ENCODE peak calls at places on chromosome 4, in eight cellular contexts. W is GM12864, P is endothelial cell of umbilical vein, F is GM20000, Z is AG10803, H is SK-N-SH, R is GM12865, C is suprapubic skin. I is an unnamed sample.

GRCh38 chr4:187251896-187252295 is 528.2 kb upstream of the FAT1 start:
- DNase-seq in P (no peak), R (no peak), W (no peak), C (no peak), F (no peak), H (no peak), Z (peak; percentile 16), I (no peak)

GRCh38 chr4:26105372-26105771 is 191.4 kb downstream of the SMIM20 start:
- DNase-seq in R (no peak), C (no peak), H (no peak), P (no peak), Z (no peak), W (no peak), F (no peak), I (no peak)

GRCh38 chr4:6688879-6689505 is 4.7 kb upstream of the S100P start:
- DNase-seq in F (peak; percentile 83), C (no peak), W (no peak), Z (peak; percentile 86), P (peak; percentile 39), H (no peak), R (peak; percentile 69), I (peak; percentile 78)

GRCh38 chr4:82661153-82661552 is 99.4 kb upstream of the TMEM150C start:
- DNase-seq in Z (no peak), F (no peak), W (no peak), H (no peak), R (no peak), C (no peak), P (no peak), I (no peak)

GRCh38 chr4:54228064-54228527 is 997 bp upstream of the PDGFRA start:
- DNase-seq in P (no peak), C (peak; percentile 90), Z (peak; percentile 83), R (peak; percentile 54), W (no peak), H (peak; percentile 87), F (peak; percentile 73), I (peak; percentile 73)

GRCh38 chr4:47642985-47643745 is 158.1 kb downstream of the ATP10D start:
- DNase-seq in P (no peak), R (no peak), W (no peak), Z (peak; percentile 83), H (no peak), F (no peak), C (no peak), I (no peak)

GRCh38 chr4:48909697-48910096 is 3.1 kb upstream of the OCIAD2 start:
- DNase-seq in H (peak; percentile 17), Z (peak; percentile 93), F (no peak), C (no peak), R (no peak), P (peak; percentile 93), W (no peak), I (peak; percentile 71)

GRCh38 chr4:173001571-173001970 is 167.0 kb upstream of the GALNT7 start:
- DNase-seq in R (no peak), C (no peak), W (no peak), Z (peak; percentile 20), P (no peak), H (no peak), F (no peak), I (no peak)

GRCh38 chr4:40856836-40857362 is 107.1 kb downstream of the NSUN7 start:
- DNase-seq in W (no peak), H (peak; percentile 96), R (peak; percentile 75), P (peak; percentile 42), Z (no peak), C (no peak), F (peak; percentile 82), I (peak; percentile 75)

GRCh38 chr4:7841071-7841470 is 98.6 kb downstream of the AFAP1 start:
- DNase-seq in P (no peak), F (no peak), W (no peak), Z (no peak), R (no peak), C (no peak), H (no peak), I (no peak)

GRCh38 chr4:43709443-43709842 is 739.2 kb downstream of the KCTD8 start:
- DNase-seq in W (no peak), R (no peak), Z (no peak), P (no peak), C (no peak), F (no peak), H (no peak), I (no peak)

GRCh38 chr4:27524224-27524623 is 663.6 kb downstream of the STIM2 start:
- DNase-seq in Z (no peak), F (no peak), P (no peak), H (no peak), R (no peak), W (no peak), C (no peak), I (no peak)

GRCh38 chr4:26916195-26916594 is 55.6 kb downstream of the STIM2 start:
- DNase-seq in P (no peak), W (no peak), C (no peak), H (peak; percentile 34), F (no peak), Z (peak; percentile 23), R (no peak), I (no peak)

GRCh38 chr4:78722320-78722719 is 53.8 kb upstream of the BMP2K start:
- DNase-seq in Z (no peak), R (no peak), P (peak; percentile 20), W (no peak), C (no peak), H (no peak), F (no peak), I (no peak)

GRCh38 chr4:10117424-10118354 is 1.1 kb upstream of the WDR1 start:
- DNase-seq in R (peak; percentile 64), Z (peak; percentile 51), F (no peak), P (peak; percentile 58), H (no peak), C (no peak), W (peak; percentile 49), I (no peak)

GRCh38 chr4:187258651-187259401 is 535.2 kb upstream of the FAT1 start:
- DNase-seq in F (no peak), R (no peak), C (no peak), Z (no peak), W (no peak), P (no peak), H (no peak), I (no peak)

GRCh38 chr4:185881427-185881826 is 69.4 kb upstream of the SORBS2 start:
- DNase-seq in R (no peak), C (no peak), P (no peak), H (no peak), W (no peak), Z (peak; percentile 82), F (no peak), I (no peak)

DNA sequence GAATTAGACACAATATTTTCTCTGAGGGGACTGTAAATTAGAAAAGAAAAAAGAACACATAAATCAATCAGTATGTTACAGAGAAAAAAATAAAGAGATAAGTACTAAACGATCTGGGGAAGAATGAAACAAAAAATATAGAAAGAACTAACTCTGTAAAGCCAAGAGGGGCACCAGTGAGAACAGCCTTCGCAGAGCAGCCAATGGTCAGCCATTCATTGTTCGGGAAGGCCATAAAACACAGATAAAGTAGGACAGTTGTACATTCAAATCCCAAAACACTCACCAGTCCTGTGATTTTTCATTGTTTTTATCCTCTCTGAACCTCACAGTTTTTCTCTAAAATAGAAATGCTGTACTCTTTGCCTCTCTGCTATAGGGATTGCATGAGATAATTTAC is 127.9 kb downstream of the NEK1 start:
- DNase-seq in H (peak; percentile 9), P (no peak), W (no peak), R (no peak), C (no peak), Z (peak; percentile 12), F (no peak), I (no peak)
- TF ChIP-seq CTCF in H (peak; percentile 30), P (no peak), W (no peak), R (no peak), C (no peak), Z (peak; percentile 9), F (no peak), I (no peak)

GRCh38 chr4:22999419-22999818 is 306.7 kb downstream of the GBA3 start:
- DNase-seq in C (no peak), R (no peak), F (no peak), Z (peak; percentile 40), W (no peak), P (no peak), H (no peak), I (no peak)
- TF ChIP-seq CTCF in C (no peak), R (no peak), F (no peak), Z (peak; percentile 35), W (no peak), P (no peak), H (peak; percentile 12), I (no peak)

DNA sequence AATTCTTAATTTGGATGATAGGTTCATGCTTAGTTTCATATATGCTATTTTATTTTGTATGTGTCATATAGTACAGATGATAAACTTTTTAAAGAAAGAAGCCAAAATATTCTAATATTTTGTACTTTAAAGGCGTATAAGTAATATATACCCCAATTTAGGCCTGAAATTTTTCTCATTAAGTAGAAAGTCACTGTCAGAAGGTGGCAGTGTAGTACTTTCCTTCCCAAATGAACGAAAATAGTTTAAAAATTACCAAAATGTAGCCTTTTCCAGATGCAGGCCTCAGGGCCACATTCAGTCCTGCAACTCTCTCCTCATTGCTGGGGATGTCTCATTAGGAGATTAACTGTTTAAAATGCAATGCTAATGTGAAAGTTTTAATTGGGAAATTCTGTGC is 1263.6 kb downstream of the C4orf33 start:
- DNase-seq in H (peak; percentile 16), F (no peak), Z (peak; percentile 4), C (no peak), R (no peak), W (no peak), P (peak; percentile 48), I (no peak)
- TF ChIP-seq CTCF in H (peak; percentile 75), F (no peak), Z (peak; percentile 42), C (no peak), R (no peak), W (no peak), P (peak; percentile 26), I (no peak)

GRCh38 chr4:3137908-3138307 is 63.4 kb downstream of the HTT start:
- DNase-seq in W (no peak), P (no peak), R (no peak), Z (no peak), H (no peak), F (no peak), C (no peak), I (no peak)

GRCh38 chr4:3130826-3131225 is 56.3 kb downstream of the HTT start:
- DNase-seq in Z (no peak), W (no peak), R (no peak), P (no peak), F (no peak), C (no peak), H (no peak), I (no peak)

GRCh38 chr4:3134201-3134600 is 59.7 kb downstream of the HTT start:
- DNase-seq in F (no peak), C (no peak), W (no peak), R (no peak), H (no peak), P (no peak), Z (no peak), I (no peak)

GRCh38 chr4:3135155-3136011 is 60.9 kb downstream of the HTT start:
- DNase-seq in F (no peak), Z (peak; percentile 36), R (no peak), H (no peak), C (no peak), P (peak; percentile 42), W (no peak), I (no peak)

DNA sequence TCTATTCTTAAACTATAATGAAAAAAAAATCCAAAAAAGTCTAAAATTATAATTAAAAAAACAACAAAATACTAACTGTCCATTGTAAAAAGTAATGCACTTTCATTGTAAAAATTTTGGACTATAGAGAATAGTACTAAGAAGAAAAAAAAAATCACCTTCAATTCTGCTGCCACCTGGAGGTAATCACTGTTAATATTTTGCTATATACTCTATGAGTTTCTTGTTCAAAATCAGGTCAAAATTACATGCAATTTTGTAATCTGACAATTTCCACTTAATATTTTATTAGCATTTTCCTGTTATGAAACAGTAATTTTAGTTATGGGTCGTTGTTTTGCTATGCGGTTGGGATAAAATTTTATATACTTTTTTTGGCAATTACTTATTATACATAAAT is 62.0 kb downstream of the HTT start:
- DNase-seq in C (no peak), P (peak; percentile 41), Z (no peak), R (no peak), W (no peak), H (no peak), F (no peak), I (no peak)
- TF ChIP-seq CTCF in C (no peak), P (no peak), Z (peak; percentile 42), R (no peak), W (no peak), H (peak; percentile 62), F (no peak), I (no peak)